ENCODE peak calls at places on chromosomes 2 and 18, in six cellular contexts. W, P, N, F, K and B are unnamed samples.

GRCh38 chr2:108923019-108923700 is 65.9 kb downstream of the EDAR start:
- DNase-seq in N (no peak), F (no peak), W (no peak), K (no peak), P (no peak), B (no peak)

GRCh38 chr2:49715597-49715996 is 561.3 kb upstream of the FSHR start:
- DNase-seq in F (no peak), P (no peak), N (no peak), K (no peak), W (no peak), B (no peak)

GRCh38 chr2:215660687-215661086 is 224.8 kb upstream of the FN1 start:
- DNase-seq in P (no peak), N (no peak), F (no peak), K (no peak), W (no peak), B (no peak)

GRCh38 chr2:197011777-197012641 is 85.5 kb upstream of the PGAP1 start:
- DNase-seq in F (peak), P (peak), N (no peak), W (peak), K (peak), B (peak)

GRCh38 chr18:4035521-4035920 is 419.6 kb downstream of the DLGAP1 start:
- DNase-seq in F (no peak), W (no peak), P (no peak), N (no peak), K (no peak), B (peak)

GRCh38 chr2:130135692-130136541 is 6.9 kb upstream of the POTEF start:
- DNase-seq in P (no peak), F (no peak), W (no peak), K (no peak), N (no peak), B (no peak)

GRCh38 chr18:26091047-26091630 is 726 bp upstream of the SS18 start:
- DNase-seq in N (peak), P (peak), F (no peak), W (no peak), K (peak), B (peak)

GRCh38 chr2:68698567-68699377 is 35.8 kb upstream of the ARHGAP25 start:
- DNase-seq in N (no peak), W (no peak), F (no peak), P (no peak), K (no peak), B (no peak)

GRCh38 chr2:47744074-47744473 is 38.9 kb upstream of the MSH6 start:
- DNase-seq in K (no peak), N (no peak), P (no peak), W (no peak), F (no peak), B (no peak)

GRCh38 chr2:138814123-138814883 is 34.1 kb upstream of the NXPH2 start:
- DNase-seq in P (peak), F (no peak), W (peak), N (no peak), K (no peak), B (peak)

GRCh38 chr2:207772081-207772843 is 2.6 kb upstream of the FZD5 start:
- DNase-seq in F (no peak), N (no peak), W (peak), K (no peak), P (no peak), B (peak)

GRCh38 chr18:77993188-77993981 is 743.7 kb downstream of the GALR1 start:
- DNase-seq in N (no peak), W (peak), K (no peak), P (no peak), F (no peak), B (no peak)

GRCh38 chr2:145842002-145842401 is 1322.1 kb upstream of the ZEB2 start:
- DNase-seq in K (no peak), F (no peak), N (no peak), W (no peak), P (no peak), B (no peak)

GRCh38 chr2:217996345-217996744 is 6.5 kb downstream of the TNS1 start:
- DNase-seq in F (no peak), K (no peak), P (no peak), W (peak), N (no peak), B (no peak)

GRCh38 chr2:215684448-215685217 is 248.8 kb upstream of the FN1 start:
- DNase-seq in N (no peak), P (peak), F (no peak), W (no peak), K (no peak), B (no peak)

GRCh38 chr2:97849881-97850540 is 136.6 kb downstream of the ZAP70 start:
- DNase-seq in K (no peak), P (no peak), N (peak), F (no peak), W (no peak), B (no peak)

GRCh38 chr18:12668041-12668440 is 10.1 kb upstream of the SPIRE1 start:
- DNase-seq in N (no peak), K (no peak), W (no peak), F (no peak), P (no peak), B (no peak)

GRCh38 chr2:167843203-167843602 is 404.2 kb downstream of the STK39 start:
- DNase-seq in N (no peak), K (no peak), P (no peak), W (no peak), F (no peak), B (no peak)

GRCh38 chr18:79476031-79476917 is 80.5 kb downstream of the NFATC1 start:
- DNase-seq in N (no peak), W (no peak), P (no peak), K (no peak), F (no peak), B (no peak)

GRCh38 chr2:36459725-36460137 is 104.2 kb downstream of the CRIM1 start:
- DNase-seq in N (no peak), W (no peak), P (peak), K (peak), F (peak), B (peak)

GRCh38 chr18:39198376-39198775 is 1632.8 kb upstream of the CELF4 start:
- DNase-seq in P (no peak), F (no peak), W (no peak), N (no peak), K (no peak), B (no peak)

GRCh38 chr2:104857262-104858221 is 3.6 kb downstream of the POU3F3 start:
- DNase-seq in W (no peak), F (no peak), K (no peak), P (no peak), N (no peak), B (peak)

DNA sequence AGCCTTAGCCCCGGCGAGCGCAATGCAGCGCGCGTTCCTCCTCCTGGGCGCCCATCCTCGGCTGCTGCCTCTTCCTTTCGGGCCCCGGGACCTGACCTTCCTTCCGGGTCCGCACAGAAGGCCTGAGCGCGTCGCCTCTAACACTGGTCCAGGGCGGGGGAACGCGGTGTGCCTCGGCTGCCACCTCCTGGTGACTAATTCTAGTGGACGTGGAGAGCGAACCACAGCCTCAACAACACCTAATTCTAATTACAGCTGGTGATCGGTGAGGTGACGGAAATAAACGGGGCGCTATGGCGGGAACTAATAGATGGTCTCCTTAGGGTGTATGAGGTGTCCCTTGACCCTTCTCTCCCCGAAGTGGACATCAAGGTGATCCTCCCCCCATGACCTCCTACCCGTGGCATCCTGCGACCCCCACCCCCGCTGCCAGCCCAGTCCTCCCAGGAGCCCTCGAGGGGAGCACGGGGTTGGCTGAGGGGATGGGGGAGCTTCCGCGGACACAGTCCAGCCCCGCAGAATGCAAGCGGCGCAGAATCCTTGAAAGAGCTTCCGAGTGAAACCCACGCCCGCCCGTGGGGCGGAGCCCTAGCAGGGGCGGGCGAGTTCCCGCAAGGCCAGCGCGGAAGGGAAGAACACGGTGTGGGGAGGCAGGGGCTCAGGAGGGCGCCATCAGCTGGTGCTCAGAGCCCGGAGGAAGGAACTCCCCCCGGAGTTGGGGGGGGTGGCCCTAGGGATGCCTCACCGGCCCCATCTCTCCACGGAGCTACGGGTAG is 12.8 kb upstream of the HMSD start:
- DNase-seq in W (peak), K (peak), N (peak), F (peak), P (peak), B (peak)
- TF ChIP-seq REST in W (no peak), K (no peak), N (no peak), F (no peak), P (no peak), B (no peak)

DNA sequence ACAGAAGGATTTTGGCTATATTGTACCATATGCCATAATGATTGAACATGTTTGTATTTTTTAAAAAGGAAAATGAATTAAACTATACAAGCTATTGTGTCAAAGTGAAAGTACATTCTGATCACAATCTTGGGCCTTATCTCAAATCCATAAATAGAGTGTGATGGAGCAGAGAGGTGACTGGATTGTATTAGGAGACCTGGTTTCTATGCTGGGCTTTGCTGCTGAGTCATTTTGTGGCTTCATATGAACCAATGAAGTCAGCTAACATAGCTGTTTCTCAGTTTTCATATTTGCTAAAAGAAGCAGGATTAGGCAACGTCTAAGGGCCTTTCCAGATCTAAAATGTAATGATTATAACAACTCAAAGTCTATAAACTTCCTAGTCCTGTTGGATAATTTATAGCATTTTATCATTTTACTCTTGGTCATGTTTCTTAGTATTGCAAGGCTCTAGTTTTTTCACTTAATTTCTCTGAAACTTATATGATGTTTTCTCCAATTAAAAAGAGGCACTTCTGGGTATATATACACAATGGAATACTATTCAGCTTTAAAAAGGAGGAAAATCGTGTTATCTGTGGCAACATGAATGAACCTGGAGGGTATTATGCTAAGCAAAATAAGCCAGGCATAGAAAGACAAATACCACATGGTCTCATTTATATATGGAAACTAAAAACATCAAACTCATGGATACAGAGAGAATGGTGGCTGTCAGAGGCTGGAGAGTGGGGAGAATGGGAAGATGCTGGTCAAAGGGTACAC is 112.3 kb downstream of the MEP1B start:
- DNase-seq in F (peak), W (no peak), P (no peak), N (no peak), K (peak), B (no peak)
- H3K4me2 ChIP-seq in F (peak), W (no peak), P (no peak), N (no peak), K (peak), B (no peak)

DNA sequence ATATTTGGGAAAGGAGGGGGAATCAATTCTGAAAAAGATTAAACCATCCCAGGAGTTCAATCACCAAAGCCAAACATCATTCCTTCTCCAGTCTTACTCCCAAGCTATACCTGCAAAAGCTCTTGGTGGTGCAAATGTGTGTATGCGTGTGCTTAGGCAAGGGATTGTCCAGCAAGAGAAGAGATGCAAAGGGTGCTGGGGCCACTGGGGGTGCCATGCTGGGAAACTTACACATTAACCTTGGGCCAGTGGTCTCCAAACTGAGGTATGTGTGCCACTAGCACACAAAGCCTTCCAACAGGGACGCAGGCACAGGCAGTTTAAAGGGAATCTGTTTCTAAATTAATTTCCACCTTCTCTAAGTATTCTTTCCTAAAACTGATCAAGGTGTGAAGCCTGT is 307.9 kb downstream of the NBAS start:
- DNase-seq in P (no peak), F (no peak), N (no peak), W (no peak), K (no peak), B (no peak)
- TF ChIP-seq REST in P (no peak), F (no peak), N (no peak), W (no peak), K (no peak), B (no peak)

DNA sequence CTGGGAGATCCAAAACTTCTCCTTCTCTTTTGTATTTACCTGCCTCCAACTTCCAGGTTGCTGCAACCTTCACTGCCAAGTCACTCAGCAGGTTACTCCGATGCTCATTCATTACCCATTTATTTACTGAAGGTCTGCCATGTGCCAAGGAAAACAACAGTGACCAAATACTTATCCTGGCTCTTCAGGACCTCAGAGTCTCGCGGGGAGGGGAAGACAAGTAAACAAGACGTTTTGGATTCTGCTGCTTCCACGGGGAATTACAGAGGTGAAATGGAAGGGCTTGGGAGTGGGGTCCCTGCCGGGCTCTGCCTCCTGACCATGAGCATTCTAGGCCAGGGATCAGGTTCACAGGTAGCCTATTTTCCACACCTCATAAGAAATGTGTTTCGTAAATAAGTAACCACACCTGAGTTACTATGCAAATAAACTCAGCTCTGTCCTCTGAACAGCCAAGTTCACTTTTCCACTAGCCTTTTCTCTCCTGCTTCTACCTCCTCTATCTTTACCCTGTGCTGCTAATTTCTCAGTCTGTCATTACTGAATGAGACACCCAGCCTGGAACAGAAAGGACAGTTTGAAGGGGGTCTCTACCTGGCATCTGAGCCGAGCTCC is 68.1 kb downstream of the CLHC1 start:
- DNase-seq in F (no peak), W (no peak), K (no peak), P (no peak), N (no peak), B (no peak)
- H3K4me2 ChIP-seq in F (peak), W (no peak), K (peak), P (peak), N (no peak), B (no peak)

GRCh38 chr2:200158586-200159365 is 147.7 kb upstream of the SPATS2L start:
- DNase-seq in K (no peak), F (no peak), N (no peak), W (no peak), P (no peak), B (no peak)

GRCh38 chr2:200159829-200160781 is 146.4 kb upstream of the SPATS2L start:
- DNase-seq in N (no peak), W (no peak), K (no peak), P (no peak), F (no peak), B (no peak)

GRCh38 chr2:200159366-200159720 is 147.2 kb upstream of the SPATS2L start:
- DNase-seq in F (no peak), P (no peak), N (no peak), W (no peak), K (no peak), B (no peak)

GRCh38 chr2:200156140-200156858 is 150.2 kb upstream of the SPATS2L start:
- DNase-seq in F (no peak), N (no peak), K (peak), W (no peak), P (peak), B (no peak)

GRCh38 chr2:200155652-200156051 is 150.8 kb upstream of the SPATS2L start:
- DNase-seq in K (no peak), W (no peak), F (peak), N (no peak), P (no peak), B (no peak)
- TF ChIP-seq REST in K (no peak), W (no peak), F (no peak), N (no peak), P (no peak), B (no peak)

GRCh38 chr18:27674411-27674810 is 489.3 kb upstream of the CHST9 start:
- DNase-seq in P (no peak), N (no peak), K (no peak), F (no peak), W (no peak), B (no peak)
- H3K4me2 ChIP-seq in P (no peak), N (no peak), K (no peak), F (no peak), W (no peak), B (no peak)